ENCODE peak calls at places on chromosome 9, in five cellular contexts. One of them, this sample, is unnamed.

GRCh38 chr9:13979941-13980318 is 334.0 kb downstream of the NFIB start:
- DNase-seq in HepG2: no peak
- DNase-seq in H1: no peak
- DNase-seq in GM12878: no peak
- DNase-seq in K562: no peak
- DNase-seq in this sample: no peak

GRCh38 chr9:70588381-70588780 is 173.9 kb upstream of the KLF9 start:
- DNase-seq in HepG2: no peak
- DNase-seq in H1: no peak
- DNase-seq in GM12878: no peak
- DNase-seq in K562: no peak
- DNase-seq in this sample: no peak

GRCh38 chr9:135591491-135592330 is 30.2 kb downstream of the PAEP start:
- DNase-seq in HepG2: no peak
- DNase-seq in H1: no peak
- DNase-seq in GM12878: no peak
- DNase-seq in K562: no peak
- DNase-seq in this sample: no peak

GRCh38 chr9:91992636-91993035 is 42.6 kb upstream of the ROR2 start:
- DNase-seq in HepG2: no peak
- DNase-seq in H1: no peak
- DNase-seq in GM12878: no peak
- DNase-seq in K562: peak; percentile 26
- DNase-seq in this sample: no peak

GRCh38 chr9:18138676-18139075 is 335.3 kb upstream of the ADAMTSL1 start:
- DNase-seq in HepG2: no peak
- DNase-seq in H1: no peak
- DNase-seq in GM12878: no peak
- DNase-seq in K562: no peak
- DNase-seq in this sample: no peak

GRCh38 chr9:78574354-78575036 is 277.6 kb downstream of the PSAT1 start:
- DNase-seq in HepG2: no peak
- DNase-seq in H1: no peak
- DNase-seq in GM12878: no peak
- DNase-seq in K562: no peak
- DNase-seq in this sample: no peak

GRCh38 chr9:79912641-79913040 is 340.9 kb downstream of the TLE4 start:
- DNase-seq in HepG2: no peak
- DNase-seq in H1: no peak
- DNase-seq in GM12878: no peak
- DNase-seq in K562: no peak
- DNase-seq in this sample: no peak

GRCh38 chr9:32456564-32456963 is 69.4 kb downstream of the RIGI start:
- DNase-seq in HepG2: peak; percentile 82
- DNase-seq in H1: no peak
- DNase-seq in GM12878: no peak
- DNase-seq in K562: no peak
- DNase-seq in this sample: no peak

GRCh38 chr9:133188006-133188842 is 20.8 kb downstream of the OBP2B start:
- DNase-seq in HepG2: peak; percentile 42
- DNase-seq in H1: no peak
- DNase-seq in GM12878: no peak
- DNase-seq in K562: peak; percentile 41
- DNase-seq in this sample: peak; percentile 39

GRCh38 chr9:95580812-95581761 is 64.3 kb upstream of the PTCH1 start:
- DNase-seq in HepG2: no peak
- DNase-seq in H1: no peak
- DNase-seq in GM12878: no peak
- DNase-seq in K562: no peak
- DNase-seq in this sample: no peak

GRCh38 chr9:4894076-4894475 is 91.0 kb upstream of the JAK2 start:
- DNase-seq in HepG2: no peak
- DNase-seq in H1: no peak
- DNase-seq in GM12878: no peak
- DNase-seq in K562: no peak
- DNase-seq in this sample: no peak

GRCh38 chr9:136354592-136355085 is 8.9 kb downstream of the DNLZ start:
- DNase-seq in HepG2: no peak
- DNase-seq in H1: no peak
- DNase-seq in GM12878: no peak
- DNase-seq in K562: peak; percentile 61
- DNase-seq in this sample: no peak

GRCh38 chr9:20119566-20119965 is 330.7 kb upstream of the SLC24A2 start:
- DNase-seq in HepG2: no peak
- DNase-seq in H1: no peak
- DNase-seq in GM12878: no peak
- DNase-seq in K562: no peak
- DNase-seq in this sample: no peak

DNA sequence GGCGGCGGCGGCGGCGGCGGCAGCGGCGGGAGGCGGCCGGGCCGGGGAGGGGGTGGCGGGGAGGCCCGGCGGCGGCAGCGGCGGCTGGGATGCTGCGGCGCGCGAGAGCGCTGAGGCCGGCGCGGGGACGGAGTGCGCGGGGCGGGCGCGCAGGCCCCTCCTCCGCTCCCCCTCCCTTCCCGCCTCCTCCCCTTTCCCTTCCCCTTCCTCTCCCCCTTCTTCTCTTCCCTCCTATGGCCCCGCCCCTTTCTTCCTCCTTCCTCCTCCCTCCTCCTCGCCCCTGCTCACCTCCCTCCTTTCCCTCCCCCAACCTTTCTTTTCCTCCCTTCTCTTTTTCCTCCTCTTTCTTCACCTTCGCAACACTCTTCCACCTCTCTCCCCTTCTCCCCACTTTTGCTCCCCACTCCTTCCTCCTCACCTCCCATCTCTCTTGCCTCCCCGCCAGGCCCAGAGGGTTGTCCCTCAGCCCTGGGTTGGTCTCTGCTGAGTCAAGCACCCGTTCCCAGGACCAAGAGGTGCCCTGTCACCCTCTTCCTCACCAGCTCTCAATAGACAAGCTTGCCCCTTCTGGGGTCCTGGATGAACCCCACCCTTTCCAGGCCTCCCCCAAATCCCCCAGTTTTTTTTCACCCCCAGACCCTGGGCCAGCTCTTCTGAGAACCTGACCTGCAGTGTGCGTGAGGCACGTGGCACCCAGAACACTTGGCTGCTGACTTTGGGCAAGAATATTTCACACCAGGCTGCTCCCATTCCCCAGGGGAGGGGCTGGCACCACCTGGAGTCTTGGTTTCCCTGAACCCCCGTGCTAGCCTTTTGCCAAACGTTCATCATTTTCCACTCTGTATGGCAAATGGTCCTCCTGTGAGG is at the start of gene SEMA4D:
- DNase-seq in HepG2: no peak
- DNase-seq in H1: peak; percentile 21
- DNase-seq in GM12878: no peak
- DNase-seq in K562: peak; percentile 76
- DNase-seq in this sample: peak; percentile 53
- TF ChIP-seq POLR2AphosphoS5 in HepG2: no peak
- TF ChIP-seq POLR2AphosphoS5 in H1: no peak
- TF ChIP-seq POLR2AphosphoS5 in GM12878: no peak
- TF ChIP-seq POLR2AphosphoS5 in K562: no peak
- TF ChIP-seq POLR2AphosphoS5 in this sample: peak; percentile 44

GRCh38 chr9:35552376-35552775 is 52.7 kb upstream of the TESK1 start:
- DNase-seq in HepG2: no peak
- DNase-seq in H1: no peak
- DNase-seq in GM12878: no peak
- DNase-seq in K562: no peak
- DNase-seq in this sample: no peak

GRCh38 chr9:35555881-35556280 is 49.2 kb upstream of the TESK1 start:
- DNase-seq in HepG2: no peak
- DNase-seq in H1: no peak
- DNase-seq in GM12878: no peak
- DNase-seq in K562: no peak
- DNase-seq in this sample: no peak

GRCh38 chr9:35555246-35555701 is 49.8 kb upstream of the TESK1 start:
- DNase-seq in HepG2: no peak
- DNase-seq in H1: no peak
- DNase-seq in GM12878: no peak
- DNase-seq in K562: no peak
- DNase-seq in this sample: no peak

GRCh38 chr9:35553670-35554543 is 51.2 kb upstream of the TESK1 start:
- DNase-seq in HepG2: peak; percentile 63
- DNase-seq in H1: no peak
- DNase-seq in GM12878: peak; percentile 8
- DNase-seq in K562: peak; percentile 67
- DNase-seq in this sample: peak; percentile 37

GRCh38 chr9:35552837-35553236 is 52.2 kb upstream of the TESK1 start:
- DNase-seq in HepG2: no peak
- DNase-seq in H1: no peak
- DNase-seq in GM12878: no peak
- DNase-seq in K562: no peak
- DNase-seq in this sample: no peak
- TF ChIP-seq SP1 in HepG2: no peak
- TF ChIP-seq SP1 in H1: no peak
- TF ChIP-seq SP1 in GM12878: no peak
- TF ChIP-seq SP1 in K562: no peak
- TF ChIP-seq SP1 in this sample: no peak

DNA sequence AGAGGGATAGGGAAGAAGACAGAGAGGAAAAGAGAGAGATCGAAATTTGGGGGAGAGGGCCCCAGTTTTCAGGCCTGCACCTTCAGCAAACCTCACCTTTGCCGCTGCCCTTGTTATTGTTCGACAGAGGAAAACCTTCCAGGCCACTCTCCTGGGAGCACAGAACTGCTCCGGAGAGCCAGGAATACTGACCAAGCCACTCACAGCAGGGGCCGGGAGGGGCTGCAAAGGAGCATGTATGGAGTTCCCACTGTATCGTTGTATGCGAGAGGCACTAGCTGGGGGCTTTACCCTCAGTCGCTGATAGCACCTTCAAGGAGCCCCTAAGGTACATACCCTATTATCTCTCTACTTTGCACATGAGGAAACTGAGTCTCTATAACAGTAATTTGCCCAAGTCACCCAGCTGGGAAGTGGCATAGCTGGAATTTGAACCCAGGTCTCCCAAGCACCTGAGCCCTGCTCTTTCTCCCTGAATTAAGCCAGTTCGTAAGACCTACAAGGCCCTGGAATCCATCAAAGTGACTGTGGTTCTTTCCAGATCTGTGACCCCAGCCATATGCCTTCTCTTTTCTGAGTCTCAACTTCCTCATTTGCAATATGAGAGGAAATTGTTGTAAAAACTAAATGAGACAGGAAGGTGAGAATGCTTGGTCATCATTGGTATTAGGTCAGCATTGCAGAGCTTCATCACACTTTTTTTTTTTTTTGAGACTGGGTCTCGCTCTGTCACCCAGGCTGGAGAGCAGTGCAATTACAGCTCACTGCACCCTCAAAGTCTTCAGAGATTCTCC is 21.0 kb upstream of the FOXE1 start:
- DNase-seq in HepG2: no peak
- DNase-seq in H1: no peak
- DNase-seq in GM12878: no peak
- DNase-seq in K562: no peak
- DNase-seq in this sample: no peak
- TF ChIP-seq ATF3 in HepG2: no peak
- TF ChIP-seq ATF3 in H1: no peak
- TF ChIP-seq ATF3 in GM12878: no peak
- TF ChIP-seq ATF3 in K562: peak; percentile 87
- TF ChIP-seq ATF3 in this sample: no peak

GRCh38 chr9:122179690-122180074 is 20.0 kb downstream of the MORN5 start:
- DNase-seq in HepG2: peak; percentile 59
- DNase-seq in H1: no peak
- DNase-seq in GM12878: no peak
- DNase-seq in K562: no peak
- DNase-seq in this sample: peak; percentile 7
- TF ChIP-seq POLR2AphosphoS5 in HepG2: no peak
- TF ChIP-seq POLR2AphosphoS5 in H1: no peak
- TF ChIP-seq POLR2AphosphoS5 in GM12878: no peak
- TF ChIP-seq POLR2AphosphoS5 in K562: no peak
- TF ChIP-seq POLR2AphosphoS5 in this sample: no peak

DNA sequence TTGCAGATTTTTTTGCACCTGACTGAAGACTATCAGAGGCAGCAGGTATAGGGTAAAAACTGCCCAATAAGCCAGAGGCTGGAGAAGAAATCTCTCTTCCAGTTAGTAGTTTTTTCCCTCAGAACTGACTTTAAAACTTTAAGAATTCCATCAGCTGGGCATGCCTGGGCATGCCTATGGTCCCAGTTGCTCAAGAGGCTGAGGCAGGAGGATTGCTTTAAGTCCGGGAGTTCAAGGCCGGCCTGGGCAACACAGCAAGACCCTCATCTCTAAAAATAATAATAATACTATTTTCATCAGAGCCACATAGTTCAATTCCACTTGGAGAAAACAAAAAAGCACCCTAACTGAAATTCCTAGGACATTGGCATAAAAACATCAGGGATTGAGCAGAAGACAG is 30.3 kb downstream of the SUSD1 start:
- DNase-seq in HepG2: no peak
- DNase-seq in H1: no peak
- DNase-seq in GM12878: no peak
- DNase-seq in K562: no peak
- DNase-seq in this sample: no peak
- TF ChIP-seq SP1 in HepG2: no peak
- TF ChIP-seq SP1 in H1: no peak
- TF ChIP-seq SP1 in GM12878: no peak
- TF ChIP-seq SP1 in K562: no peak
- TF ChIP-seq SP1 in this sample: no peak

DNA sequence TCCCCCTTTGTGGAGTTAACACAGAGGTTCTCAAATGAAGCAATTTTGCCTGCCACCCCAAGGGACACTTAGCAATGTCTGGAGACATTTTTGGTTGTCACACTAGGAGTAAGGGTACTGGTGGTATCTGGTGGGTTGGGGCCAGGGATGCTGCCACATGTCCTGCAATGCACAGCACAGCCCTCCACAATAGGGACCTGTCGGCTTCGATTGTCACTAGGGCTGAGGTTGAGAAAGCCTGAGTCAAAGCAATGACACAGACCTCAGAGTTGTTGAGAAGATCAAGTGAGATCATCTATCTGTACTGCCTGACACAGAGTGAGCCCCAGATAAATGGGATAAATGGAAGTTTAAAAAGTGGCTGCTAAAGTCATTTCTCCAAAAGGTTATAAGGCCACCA is 249.2 kb upstream of the KLF4 start:
- DNase-seq in HepG2: no peak
- DNase-seq in H1: no peak
- DNase-seq in GM12878: no peak
- DNase-seq in K562: no peak
- DNase-seq in this sample: no peak
- TF ChIP-seq ATF3 in HepG2: no peak
- TF ChIP-seq ATF3 in H1: no peak
- TF ChIP-seq ATF3 in GM12878: no peak
- TF ChIP-seq ATF3 in K562: no peak
- TF ChIP-seq ATF3 in this sample: no peak

GRCh38 chr9:12814877-12815237 is 40.0 kb downstream of the LURAP1L start:
- DNase-seq in HepG2: no peak
- DNase-seq in H1: no peak
- DNase-seq in GM12878: no peak
- DNase-seq in K562: no peak
- DNase-seq in this sample: no peak

GRCh38 chr9:12812710-12813109 is 37.9 kb downstream of the LURAP1L start:
- DNase-seq in HepG2: no peak
- DNase-seq in H1: no peak
- DNase-seq in GM12878: no peak
- DNase-seq in K562: no peak
- DNase-seq in this sample: no peak

GRCh38 chr9:12813533-12813932 is 38.7 kb downstream of the LURAP1L start:
- DNase-seq in HepG2: no peak
- DNase-seq in H1: no peak
- DNase-seq in GM12878: no peak
- DNase-seq in K562: no peak
- DNase-seq in this sample: no peak

GRCh38 chr9:12815895-12816294 is 41.1 kb downstream of the LURAP1L start:
- DNase-seq in HepG2: no peak
- DNase-seq in H1: no peak
- DNase-seq in GM12878: no peak
- DNase-seq in K562: no peak
- DNase-seq in this sample: no peak

GRCh38 chr9:12813960-12814876 is 39.4 kb downstream of the LURAP1L start:
- DNase-seq in HepG2: peak; percentile 92
- DNase-seq in H1: no peak
- DNase-seq in GM12878: no peak
- DNase-seq in K562: no peak
- DNase-seq in this sample: peak; percentile 97
- TF ChIP-seq POLR2AphosphoS5 in HepG2: peak; percentile 70
- TF ChIP-seq POLR2AphosphoS5 in H1: no peak
- TF ChIP-seq POLR2AphosphoS5 in GM12878: no peak
- TF ChIP-seq POLR2AphosphoS5 in K562: no peak
- TF ChIP-seq POLR2AphosphoS5 in this sample: peak; percentile 72

This sample was measured in HCT116.